ENCODE peak calls at places on chromosomes 11 and 22, in five cellular contexts. One of them, this sample, is unnamed. For H3K27me3, the result is how much of the 10 kb centered on the place peaks cover.

GRCh38 chr11:2700415-2701211 is 819 bp upstream of the KCNQ1OT1 start:
- DNase-seq in AG04450: no peak
- DNase-seq in cardiac muscle cell: peak
- DNase-seq in MM.1S: peak
- DNase-seq in upper lobe of left lung: peak
- DNase-seq in this sample: peak

GRCh38 chr11:68338041-68338800 is 25.8 kb downstream of the LRP5 start:
- DNase-seq in upper lobe of left lung: no peak
- DNase-seq in AG04450: peak
- DNase-seq in cardiac muscle cell: no peak
- DNase-seq in MM.1S: no peak
- DNase-seq in this sample: no peak

GRCh38 chr22:44828193-44828592 is 75.8 kb downstream of the ARHGAP8 start:
- DNase-seq in upper lobe of left lung: no peak
- DNase-seq in cardiac muscle cell: peak
- DNase-seq in AG04450: no peak
- DNase-seq in MM.1S: no peak
- DNase-seq in this sample: peak

GRCh38 chr11:134802598-134802997 is 390.6 kb upstream of the B3GAT1 start:
- DNase-seq in cardiac muscle cell: no peak
- DNase-seq in MM.1S: no peak
- DNase-seq in AG04450: no peak
- DNase-seq in upper lobe of left lung: no peak
- DNase-seq in this sample: no peak

GRCh38 chr22:50544746-50545253 is 899 bp upstream of the KLHDC7B start:
- DNase-seq in cardiac muscle cell: no peak
- DNase-seq in AG04450: no peak
- DNase-seq in MM.1S: no peak
- DNase-seq in upper lobe of left lung: no peak
- DNase-seq in this sample: peak

GRCh38 chr11:32081129-32081641 is 9.7 kb upstream of the RCN1 start:
- DNase-seq in MM.1S: peak
- DNase-seq in AG04450: no peak
- DNase-seq in upper lobe of left lung: no peak
- DNase-seq in cardiac muscle cell: peak
- DNase-seq in this sample: no peak

GRCh38 chr11:128174465-128175101 is 412.8 kb downstream of the ETS1 start:
- DNase-seq in upper lobe of left lung: no peak
- DNase-seq in AG04450: peak
- DNase-seq in MM.1S: no peak
- DNase-seq in cardiac muscle cell: peak
- DNase-seq in this sample: no peak

GRCh38 chr11:64237484-64237951 is 3.1 kb downstream of the VEGFB start:
- DNase-seq in AG04450: no peak
- DNase-seq in upper lobe of left lung: peak
- DNase-seq in cardiac muscle cell: no peak
- DNase-seq in MM.1S: no peak
- DNase-seq in this sample: peak

GRCh38 chr11:1619449-1619848 is 2.5 kb downstream of the KRTAP5-4 start:
- DNase-seq in MM.1S: no peak
- DNase-seq in AG04450: no peak
- DNase-seq in upper lobe of left lung: no peak
- DNase-seq in cardiac muscle cell: peak
- DNase-seq in this sample: no peak

GRCh38 chr11:31643831-31644230 is 134.3 kb downstream of the ELP4 start:
- DNase-seq in cardiac muscle cell: peak
- DNase-seq in MM.1S: no peak
- DNase-seq in upper lobe of left lung: no peak
- DNase-seq in AG04450: no peak
- DNase-seq in this sample: no peak

GRCh38 chr11:43987384-43988039 is 45.1 kb downstream of the C11orf96 start:
- DNase-seq in MM.1S: no peak
- DNase-seq in upper lobe of left lung: peak
- DNase-seq in cardiac muscle cell: peak
- DNase-seq in AG04450: no peak
- DNase-seq in this sample: no peak

GRCh38 chr11:76313913-76314740 is 66.8 kb downstream of the THAP12 start:
- DNase-seq in upper lobe of left lung: no peak
- DNase-seq in MM.1S: no peak
- DNase-seq in cardiac muscle cell: peak
- DNase-seq in AG04450: no peak
- DNase-seq in this sample: no peak

GRCh38 chr11:126645206-126645605 is 289.7 kb downstream of the ST3GAL4 start:
- DNase-seq in cardiac muscle cell: no peak
- DNase-seq in MM.1S: no peak
- DNase-seq in upper lobe of left lung: no peak
- DNase-seq in AG04450: no peak
- DNase-seq in this sample: no peak

GRCh38 chr11:35529971-35530495 is 4.6 kb upstream of the PAMR1 start:
- DNase-seq in upper lobe of left lung: no peak
- DNase-seq in AG04450: peak
- DNase-seq in MM.1S: no peak
- DNase-seq in cardiac muscle cell: peak
- DNase-seq in this sample: no peak

GRCh38 chr22:19596680-19597398 is 72.6 kb upstream of the CLDN5 start:
- DNase-seq in AG04450: no peak
- DNase-seq in MM.1S: no peak
- DNase-seq in cardiac muscle cell: no peak
- DNase-seq in upper lobe of left lung: peak
- DNase-seq in this sample: no peak

GRCh38 chr11:117821431-117821830 is 3.1 kb downstream of the FXYD2 start:
- DNase-seq in upper lobe of left lung: no peak
- DNase-seq in cardiac muscle cell: no peak
- DNase-seq in AG04450: no peak
- DNase-seq in MM.1S: no peak
- DNase-seq in this sample: peak

GRCh38 chr22:22110548-22111266 is 128.1 kb upstream of the TOP3B start:
- DNase-seq in upper lobe of left lung: no peak
- DNase-seq in AG04450: peak
- DNase-seq in MM.1S: peak
- DNase-seq in cardiac muscle cell: peak
- DNase-seq in this sample: peak

GRCh38 chr22:46374663-46375474 is 39.4 kb downstream of the TRMU start:
- DNase-seq in upper lobe of left lung: no peak
- DNase-seq in MM.1S: no peak
- DNase-seq in cardiac muscle cell: no peak
- DNase-seq in AG04450: no peak
- DNase-seq in this sample: no peak

GRCh38 chr11:67178421-67178820 is 59.4 kb downstream of the KDM2A start:
- DNase-seq in MM.1S: no peak
- DNase-seq in upper lobe of left lung: no peak
- DNase-seq in AG04450: no peak
- DNase-seq in cardiac muscle cell: no peak
- DNase-seq in this sample: no peak

GRCh38 chr11:13595166-13595565 is 73.3 kb upstream of the FAR1 start:
- DNase-seq in upper lobe of left lung: no peak
- DNase-seq in cardiac muscle cell: no peak
- DNase-seq in MM.1S: no peak
- DNase-seq in AG04450: no peak
- DNase-seq in this sample: no peak

GRCh38 chr11:77141034-77141433 is 13.0 kb downstream of the MYO7A start:
- DNase-seq in MM.1S: no peak
- DNase-seq in AG04450: peak
- DNase-seq in cardiac muscle cell: peak
- DNase-seq in upper lobe of left lung: no peak
- DNase-seq in this sample: no peak

GRCh38 chr11:36693139-36693845 is 95.3 kb upstream of the RAG2 start:
- DNase-seq in MM.1S: no peak
- DNase-seq in cardiac muscle cell: no peak
- DNase-seq in AG04450: no peak
- DNase-seq in upper lobe of left lung: no peak
- DNase-seq in this sample: no peak

GRCh38 chr11:13098067-13098466 is 89.0 kb downstream of the RASSF10 start:
- DNase-seq in upper lobe of left lung: no peak
- DNase-seq in AG04450: no peak
- DNase-seq in MM.1S: no peak
- DNase-seq in cardiac muscle cell: no peak
- DNase-seq in this sample: peak

GRCh38 chr22:50169181-50169759 is 1.3 kb upstream of the PANX2 start:
- DNase-seq in upper lobe of left lung: no peak
- DNase-seq in AG04450: no peak
- DNase-seq in MM.1S: no peak
- DNase-seq in cardiac muscle cell: peak
- DNase-seq in this sample: no peak

GRCh38 chr11:23311986-23312940 is 452.0 kb upstream of the CCDC179 start:
- DNase-seq in cardiac muscle cell: peak
- DNase-seq in upper lobe of left lung: no peak
- DNase-seq in AG04450: no peak
- DNase-seq in MM.1S: no peak
- DNase-seq in this sample: no peak

GRCh38 chr11:8250981-8251620 is 12.6 kb downstream of the LMO1 start:
- DNase-seq in AG04450: no peak
- DNase-seq in upper lobe of left lung: no peak
- DNase-seq in cardiac muscle cell: no peak
- DNase-seq in MM.1S: no peak
- DNase-seq in this sample: no peak

GRCh38 chr11:120746836-120747609 is 235.5 kb downstream of the GRIK4 start:
- DNase-seq in MM.1S: no peak
- DNase-seq in upper lobe of left lung: no peak
- DNase-seq in AG04450: no peak
- DNase-seq in cardiac muscle cell: peak
- DNase-seq in this sample: peak

GRCh38 chr22:19488884-19489843 is 9.4 kb downstream of the CDC45 start:
- DNase-seq in cardiac muscle cell: peak
- DNase-seq in upper lobe of left lung: no peak
- DNase-seq in MM.1S: no peak
- DNase-seq in AG04450: no peak
- DNase-seq in this sample: no peak

GRCh38 chr22:32699686-32700085 is 101.8 kb upstream of the TIMP3 start:
- DNase-seq in AG04450: no peak
- DNase-seq in upper lobe of left lung: no peak
- DNase-seq in MM.1S: no peak
- DNase-seq in cardiac muscle cell: no peak
- DNase-seq in this sample: no peak

GRCh38 chr11:71580057-71581003 is 2.3 kb downstream of the KRTAP5-11 start:
- DNase-seq in AG04450: peak
- DNase-seq in cardiac muscle cell: peak
- DNase-seq in MM.1S: peak
- DNase-seq in upper lobe of left lung: no peak
- DNase-seq in this sample: no peak

DNA sequence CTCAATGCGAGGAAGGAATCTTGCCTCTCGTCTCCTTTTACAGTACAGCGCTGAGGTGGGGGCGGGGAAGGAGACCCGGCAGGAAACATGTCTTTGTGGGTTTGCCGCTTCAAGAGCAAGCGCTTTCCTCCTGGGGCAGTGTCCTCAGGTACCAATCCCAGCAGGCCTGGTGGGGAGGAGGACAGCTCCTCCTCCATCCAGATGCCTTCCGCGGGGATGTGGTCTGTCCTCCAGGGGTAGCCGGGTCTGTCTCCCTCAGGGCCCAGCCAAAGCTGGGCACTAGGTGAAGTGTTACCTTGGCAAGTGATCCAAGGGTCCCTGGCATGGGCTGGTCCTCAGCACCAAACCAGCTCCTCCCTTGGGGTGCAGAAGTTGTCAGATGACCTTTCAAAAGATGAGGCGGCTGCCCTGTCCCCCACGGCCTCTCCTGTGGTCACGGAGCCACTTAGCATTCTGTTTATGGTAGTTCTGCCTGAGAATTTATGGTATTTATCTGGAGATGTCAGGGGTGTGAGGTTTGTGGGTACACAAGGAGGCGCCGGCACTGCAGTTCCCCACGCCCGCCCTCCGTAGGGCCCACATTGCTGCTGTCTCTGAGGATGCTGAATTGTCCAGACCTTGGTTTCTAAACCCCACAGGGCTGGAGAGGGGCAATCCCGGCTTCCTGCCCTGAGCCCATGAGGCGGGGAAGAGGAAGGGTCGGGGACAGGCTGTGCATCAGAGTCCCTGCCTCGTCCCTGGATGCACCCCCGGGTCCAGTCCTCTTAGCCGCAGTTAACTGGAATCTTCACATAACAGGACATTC is 93.5 kb upstream of the ANO1 start:
- DNase-seq in MM.1S: peak
- DNase-seq in cardiac muscle cell: no peak
- DNase-seq in AG04450: no peak
- DNase-seq in upper lobe of left lung: no peak
- DNase-seq in this sample: no peak
- H3K27me3 ChIP-seq in MM.1S: half or more
- H3K27me3 ChIP-seq in cardiac muscle cell: half or more
- H3K27me3 ChIP-seq in AG04450: under half
- H3K27me3 ChIP-seq in upper lobe of left lung: under half
- H3K27me3 ChIP-seq in this sample: under half

DNA sequence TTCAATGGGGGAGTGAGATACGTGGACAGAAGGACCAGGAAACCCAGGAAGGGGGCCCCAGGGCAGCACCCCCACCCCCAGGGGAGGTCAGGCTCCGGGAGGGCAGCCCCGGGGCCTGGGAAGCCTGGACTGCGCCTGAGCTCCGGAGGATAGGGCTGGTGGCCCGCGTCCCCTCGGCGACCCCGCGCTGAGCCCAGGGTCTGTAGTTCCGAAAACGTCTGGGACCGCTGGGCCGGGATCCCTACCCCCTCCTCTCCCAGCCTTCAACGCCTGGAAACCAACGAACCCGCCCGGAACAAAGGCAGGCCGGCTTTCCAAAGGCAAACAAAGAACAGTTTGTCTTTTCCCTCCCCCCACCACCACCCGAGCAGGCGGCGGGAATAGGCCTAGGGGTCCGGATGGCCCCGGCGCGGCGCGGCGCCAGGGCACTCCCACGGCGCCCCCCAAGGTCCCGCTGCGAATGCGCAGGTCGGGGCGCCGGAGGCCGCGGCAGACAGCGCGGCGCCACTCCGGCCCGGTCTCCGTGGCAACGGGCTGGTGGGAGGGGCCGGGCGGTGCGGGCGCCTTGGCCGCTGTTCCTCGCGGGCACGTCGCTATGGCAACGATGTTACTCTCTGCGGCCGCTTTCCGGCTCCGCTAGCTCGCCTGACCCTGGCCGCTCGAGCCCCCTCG is 58.5 kb downstream of the IGLL1 start:
- DNase-seq in upper lobe of left lung: peak
- DNase-seq in MM.1S: peak
- DNase-seq in AG04450: peak
- DNase-seq in cardiac muscle cell: peak
- DNase-seq in this sample: peak
- TF ChIP-seq CTCF in upper lobe of left lung: peak
- TF ChIP-seq CTCF in MM.1S: peak
- TF ChIP-seq CTCF in AG04450: no peak
- TF ChIP-seq CTCF in cardiac muscle cell: no peak
- TF ChIP-seq CTCF in this sample: no peak

GRCh38 chr22:39931271-39931670 is 28.9 kb upstream of the TMA7B start:
- DNase-seq in upper lobe of left lung: no peak
- DNase-seq in cardiac muscle cell: no peak
- DNase-seq in MM.1S: no peak
- DNase-seq in AG04450: no peak
- DNase-seq in this sample: no peak
- H3K27me3 ChIP-seq in upper lobe of left lung: under half
- H3K27me3 ChIP-seq in cardiac muscle cell: under half
- H3K27me3 ChIP-seq in MM.1S: under half
- H3K27me3 ChIP-seq in AG04450: under half
- H3K27me3 ChIP-seq in this sample: under half

DNA sequence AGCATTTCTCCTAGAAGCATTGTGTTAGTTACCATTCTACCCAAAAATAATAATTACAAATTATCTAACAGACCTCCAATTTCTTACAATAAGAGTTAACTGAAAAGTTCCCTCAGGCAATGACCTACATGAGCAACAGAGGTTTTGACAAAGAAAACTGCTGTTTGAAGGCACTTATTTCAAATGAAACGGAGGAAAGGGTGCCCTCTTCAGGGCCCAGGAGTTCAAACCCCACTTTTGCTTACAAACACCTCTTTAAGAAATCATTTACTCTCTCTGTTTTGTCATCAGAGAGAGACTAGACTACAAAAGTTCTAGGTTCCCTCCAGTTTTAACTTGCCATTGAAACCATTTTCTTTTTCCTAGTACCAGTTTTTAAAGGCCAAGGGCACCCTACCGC is 56.7 kb downstream of the AMBRA1 start:
- DNase-seq in upper lobe of left lung: no peak
- DNase-seq in MM.1S: no peak
- DNase-seq in cardiac muscle cell: peak
- DNase-seq in AG04450: no peak
- DNase-seq in this sample: no peak
- TF ChIP-seq CTCF in upper lobe of left lung: no peak
- TF ChIP-seq CTCF in MM.1S: no peak
- TF ChIP-seq CTCF in cardiac muscle cell: no peak
- TF ChIP-seq CTCF in AG04450: peak
- TF ChIP-seq CTCF in this sample: no peak